ENCODE peak calls at places on chromosomes 13 and 19, in five cellular contexts. Z is mammary epithelial cell, K is IMR-90, X is endothelial cell of umbilical vein, F is A549. E is an unnamed sample.
A peak's percentile ranks its signal among the peaks of the same experiment; 100 is the strongest.

GRCh38 chr19:31099470-31100190 is 249.6 kb downstream of the TSHZ3 start:
- DNase-seq in F (no peak), X (no peak), Z (no peak), K (no peak), E (no peak)

GRCh38 chr13:24511019-24511823 is 1.4 kb downstream of the PARP4 start:
- DNase-seq in F (peak; percentile 68), Z (peak; percentile 92), X (peak; percentile 85), K (peak; percentile 91), E (peak; percentile 63)

GRCh38 chr19:38736413-38737280 is 7.6 kb downstream of the CAPN12 start:
- DNase-seq in F (peak; percentile 83), Z (peak; percentile 36), K (no peak), X (no peak), E (no peak)

GRCh38 chr13:105343134-105343806 is 1192.2 kb downstream of the EFNB2 start:
- DNase-seq in X (peak; percentile 13), K (peak; percentile 59), F (no peak), Z (no peak), E (no peak)

GRCh38 chr19:14156971-14157717 is 20.8 kb upstream of the ASF1B start:
- DNase-seq in K (no peak), X (no peak), F (no peak), Z (no peak), E (no peak)

GRCh38 chr13:29465741-29466293 is 129.7 kb downstream of the SLC7A1 start:
- DNase-seq in K (peak; percentile 62), Z (peak; percentile 80), X (no peak), F (no peak), E (no peak)

GRCh38 chr19:15320118-15320517 is 12.2 kb downstream of the BRD4 start:
- DNase-seq in K (peak; percentile 73), X (no peak), Z (no peak), F (no peak), E (no peak)

GRCh38 chr13:75766636-75767035 is 130.5 kb downstream of the LMO7 start:
- DNase-seq in F (no peak), K (no peak), X (no peak), Z (no peak), E (no peak)

GRCh38 chr19:15265849-15266248 is 33.6 kb upstream of the EPHX3 start:
- DNase-seq in Z (peak; percentile 48), X (peak; percentile 97), K (peak; percentile 98), F (no peak), E (no peak)

GRCh38 chr13:81133066-81133465 is 792.1 kb upstream of the SPRY2 start:
- DNase-seq in Z (peak; percentile 70), F (no peak), X (no peak), K (no peak), E (no peak)

GRCh38 chr19:51407631-51408131 is 9.8 kb downstream of the SIGLEC10 start:
- DNase-seq in Z (peak; percentile 20), K (peak; percentile 17), X (peak; percentile 27), F (peak; percentile 72), E (no peak)

GRCh38 chr19:44435441-44435840 is 12.8 kb downstream of the ZNF229 start:
- DNase-seq in F (no peak), Z (no peak), X (no peak), K (no peak), E (no peak)

GRCh38 chr19:480016-480855 is 16.1 kb upstream of the MADCAM1 start:
- DNase-seq in Z (peak; percentile 28), F (peak; percentile 70), K (no peak), X (peak; percentile 55), E (peak; percentile 41)

GRCh38 chr13:76189882-76190519 is 553.9 kb downstream of the LMO7 start:
- DNase-seq in X (no peak), K (no peak), Z (no peak), F (no peak), E (no peak)

GRCh38 chr13:72141845-72142470 is 275.0 kb upstream of the DACH1 start:
- DNase-seq in X (peak; percentile 91), K (no peak), F (no peak), Z (peak; percentile 72), E (no peak)

GRCh38 chr13:83190020-83190419 is 692.3 kb downstream of the SLITRK1 start:
- DNase-seq in Z (no peak), F (no peak), K (no peak), X (no peak), E (no peak)

GRCh38 chr13:54676526-54677113 is 1648.0 kb downstream of the OLFM4 start:
- DNase-seq in K (no peak), X (no peak), F (no peak), Z (no peak), E (no peak)

GRCh38 chr19:30411714-30412113 is 39.5 kb downstream of the ZNF536 start:
- DNase-seq in Z (no peak), F (no peak), K (no peak), X (no peak), E (no peak)

GRCh38 chr13:112186091-112186490 is 119.1 kb downstream of the SOX1 start:
- DNase-seq in F (no peak), X (no peak), Z (no peak), K (no peak), E (no peak)
- H3K4me1 ChIP-seq in F (no peaks in the 10 kb centered on the region), X (no peaks in the 10 kb centered on the region), Z (no peaks in the 10 kb centered on the region), K (no peaks in the 10 kb centered on the region), E (no peaks in the 10 kb centered on the region)

DNA sequence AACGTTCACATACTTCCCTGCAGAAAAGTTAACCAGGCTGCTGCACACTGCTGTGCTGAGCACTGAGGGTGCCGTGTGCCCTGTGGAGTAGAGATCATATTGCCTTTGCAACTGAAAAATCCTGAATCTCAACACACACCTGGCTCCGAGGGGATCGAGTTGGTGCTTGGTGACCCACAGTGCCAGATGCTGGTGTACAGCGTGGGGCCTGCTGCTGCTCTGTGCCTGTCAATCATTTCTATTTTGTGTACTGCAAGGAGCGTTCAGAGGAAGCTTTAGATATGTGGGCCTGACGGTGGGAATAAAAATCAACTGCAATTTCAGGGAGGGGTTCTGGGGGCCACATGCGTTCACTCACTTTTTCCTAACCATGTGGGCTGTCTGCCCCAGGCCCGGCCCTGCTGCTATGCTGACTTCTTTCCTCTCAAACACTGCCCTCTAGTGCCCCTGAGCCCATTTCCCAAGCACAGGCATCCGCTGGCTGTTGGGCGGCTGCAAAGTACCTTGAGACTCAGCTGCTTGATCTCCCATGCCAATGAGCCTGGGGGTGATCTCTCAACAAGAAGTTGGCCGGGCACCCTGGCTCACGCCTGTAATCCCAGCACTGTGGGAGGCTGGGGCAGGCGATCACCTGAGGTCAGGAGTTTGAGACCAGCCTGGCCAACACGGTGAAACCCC is 9.7 kb upstream of the LENG8 start:
- DNase-seq in X (peak; percentile 38), F (peak; percentile 64), Z (peak; percentile 46), K (no peak), E (peak; percentile 61)
- TF ChIP-seq CTCF in X (peak; percentile 37), F (peak; percentile 51), Z (peak; percentile 53), K (peak; percentile 31), E (peak; percentile 67)

DNA sequence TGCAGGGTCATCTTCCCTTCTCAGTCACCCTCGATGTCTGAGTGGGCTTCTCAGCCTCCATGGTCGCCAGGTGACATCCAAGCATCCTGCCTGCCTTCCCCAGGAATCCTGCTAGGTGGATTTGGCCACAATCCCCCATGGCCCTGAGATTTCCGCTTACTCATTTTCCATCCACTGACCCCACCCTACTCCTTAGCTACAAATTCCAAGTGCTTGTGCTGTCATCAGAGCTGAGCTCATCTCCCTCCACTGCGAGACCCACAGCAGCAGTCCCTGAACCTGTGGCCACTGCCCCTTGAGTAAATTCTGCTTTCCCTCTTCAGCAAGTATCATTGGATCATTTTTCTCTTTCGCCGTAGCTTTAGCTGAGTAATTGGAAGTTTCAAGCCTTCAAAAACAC is 90.5 kb upstream of the ANKRD10 start:
- DNase-seq in F (peak; percentile 31), X (no peak), Z (no peak), K (peak; percentile 67), E (peak; percentile 21)
- H3K4me2 ChIP-seq in F (no peak overlapping the region), X (no peak overlapping the region), Z (no peak overlapping the region), K (no peak overlapping the region), E (no peak overlapping the region)

DNA sequence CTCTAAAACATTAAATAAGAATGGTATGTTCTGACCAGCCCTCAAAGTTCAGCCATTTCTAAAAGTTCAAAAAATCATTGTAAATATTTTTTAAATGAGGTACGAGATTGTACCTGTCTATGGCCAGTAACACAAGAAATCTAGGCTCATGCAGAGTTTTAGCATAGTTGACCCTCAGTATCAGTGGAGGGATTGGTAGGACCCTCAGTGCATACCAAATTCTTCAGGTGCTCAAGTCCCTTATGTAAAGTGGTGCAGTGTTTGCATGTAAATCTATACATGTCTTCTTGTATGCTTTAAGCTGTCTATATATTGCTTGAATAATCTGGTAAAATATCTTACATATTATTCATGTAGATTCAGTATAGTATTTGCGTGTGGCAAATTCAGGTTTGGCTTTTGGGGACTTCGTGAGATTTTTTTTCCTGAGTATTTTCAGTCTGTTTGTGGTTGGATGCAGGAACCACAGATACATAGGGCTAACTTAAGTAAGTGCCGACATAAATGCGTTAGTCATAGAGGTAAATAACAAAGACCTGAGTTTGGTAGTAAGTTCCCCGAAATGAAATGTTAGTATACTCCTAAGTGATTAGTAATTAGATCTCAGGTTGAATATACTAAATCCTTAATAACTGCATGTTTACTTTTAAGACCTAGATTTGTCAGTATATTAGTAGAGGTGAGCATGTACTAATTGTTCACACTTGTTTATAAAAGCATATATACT is 7.8 kb downstream of the MIR17HG start:
- DNase-seq in F (no peak), X (no peak), Z (no peak), K (no peak), E (no peak)
- H3K4me1 ChIP-seq in F (peaks cover 21% of the 10 kb centered on the region), X (peaks cover 9% of the 10 kb centered on the region), Z (peaks cover 11% of the 10 kb centered on the region), K (peaks cover 3% of the 10 kb centered on the region), E (peaks cover 17% of the 10 kb centered on the region)

GRCh38 chr19:56290104-56290503 is 17.6 kb downstream of the EDDM13 start:
- DNase-seq in Z (no peak), K (no peak), F (no peak), X (no peak), E (no peak)

GRCh38 chr19:56295531-56296455 is 18.8 kb downstream of the ZSCAN5A start:
- DNase-seq in K (no peak), X (no peak), Z (peak; percentile 92), F (no peak), E (no peak)

GRCh38 chr19:56294557-56294956 is 20.1 kb downstream of the ZSCAN5A start:
- DNase-seq in K (peak; percentile 15), X (no peak), F (no peak), Z (peak; percentile 94), E (no peak)

GRCh38 chr19:56297010-56297409 is 17.6 kb downstream of the ZSCAN5A start:
- DNase-seq in Z (no peak), K (no peak), F (no peak), X (no peak), E (no peak)

DNA sequence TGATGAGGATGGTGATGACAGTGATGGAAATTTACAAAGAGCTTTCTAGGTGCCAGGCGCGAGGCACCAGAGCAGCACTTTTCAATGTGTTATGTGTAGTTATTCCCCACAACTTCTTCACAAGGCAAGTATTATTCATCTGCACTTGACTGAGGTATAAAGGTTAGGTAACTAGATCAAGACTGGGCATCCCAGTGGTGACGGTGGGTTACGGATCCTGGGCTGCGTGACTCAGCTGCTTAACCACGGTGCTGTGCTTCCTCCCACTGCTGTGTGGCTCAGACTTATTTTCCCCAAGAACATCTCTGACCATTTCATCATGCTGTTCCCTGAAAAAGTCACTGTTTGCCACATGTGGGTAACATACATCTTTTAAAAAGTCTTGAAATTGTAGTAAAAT is 19.3 kb downstream of the EDDM13 start:
- DNase-seq in F (no peak), Z (peak; percentile 33), K (no peak), X (no peak), E (no peak)
- TF ChIP-seq CTCF in F (no peak), Z (no peak), K (no peak), X (no peak), E (no peak)

E was measured in PC-9.